ENCODE peak calls at places on chromosomes 11 and 22, in eight cellular contexts. One of them, this sample, is unnamed. For H3K36me3, the result is how much of the 10 kb centered on the place peaks cover.

GRCh38 chr11:8711895-8712442 is 29.4 kb downstream of the RPL27A start:
- DNase-seq in CD4-positive, CD25-positive, alpha-beta regulatory T cell: no peak
- DNase-seq in mucosa of descending colon: no peak
- DNase-seq in osteoblast: no peak
- DNase-seq in fibroblast of lung: no peak
- DNase-seq in BJ: no peak
- DNase-seq in ovary: no peak
- DNase-seq in upper lobe of left lung: no peak
- DNase-seq in this sample: no peak

GRCh38 chr22:44181912-44182590 is 1.3 kb downstream of the PARVG start:
- DNase-seq in CD4-positive, CD25-positive, alpha-beta regulatory T cell: no peak
- DNase-seq in mucosa of descending colon: no peak
- DNase-seq in osteoblast: no peak
- DNase-seq in fibroblast of lung: no peak
- DNase-seq in BJ: no peak
- DNase-seq in ovary: no peak
- DNase-seq in upper lobe of left lung: no peak
- DNase-seq in this sample: peak

GRCh38 chr22:49765951-49766350 is 61.7 kb downstream of the BRD1 start:
- DNase-seq in CD4-positive, CD25-positive, alpha-beta regulatory T cell: no peak
- DNase-seq in mucosa of descending colon: peak
- DNase-seq in osteoblast: peak
- DNase-seq in fibroblast of lung: no peak
- DNase-seq in BJ: no peak
- DNase-seq in ovary: no peak
- DNase-seq in upper lobe of left lung: peak
- DNase-seq in this sample: no peak

GRCh38 chr11:16606784-16607674 is 131.4 kb upstream of the C11orf58 start:
- DNase-seq in CD4-positive, CD25-positive, alpha-beta regulatory T cell: no peak
- DNase-seq in mucosa of descending colon: peak
- DNase-seq in osteoblast: peak
- DNase-seq in fibroblast of lung: peak
- DNase-seq in BJ: no peak
- DNase-seq in ovary: peak
- DNase-seq in upper lobe of left lung: no peak
- DNase-seq in this sample: no peak

GRCh38 chr11:121039971-121040613 is 16.2 kb downstream of the TBCEL start:
- DNase-seq in CD4-positive, CD25-positive, alpha-beta regulatory T cell: no peak
- DNase-seq in mucosa of descending colon: no peak
- DNase-seq in osteoblast: peak
- DNase-seq in fibroblast of lung: no peak
- DNase-seq in BJ: no peak
- DNase-seq in ovary: no peak
- DNase-seq in upper lobe of left lung: no peak
- DNase-seq in this sample: no peak

GRCh38 chr11:57476883-57477506 is 16.7 kb downstream of the RTN4RL2 start:
- DNase-seq in CD4-positive, CD25-positive, alpha-beta regulatory T cell: no peak
- DNase-seq in mucosa of descending colon: no peak
- DNase-seq in osteoblast: peak
- DNase-seq in fibroblast of lung: peak
- DNase-seq in BJ: no peak
- DNase-seq in ovary: no peak
- DNase-seq in upper lobe of left lung: peak
- DNase-seq in this sample: peak

GRCh38 chr11:64545605-64546004 is 45.4 kb upstream of the SLC22A12 start:
- DNase-seq in CD4-positive, CD25-positive, alpha-beta regulatory T cell: no peak
- DNase-seq in mucosa of descending colon: no peak
- DNase-seq in osteoblast: peak
- DNase-seq in fibroblast of lung: peak
- DNase-seq in BJ: no peak
- DNase-seq in ovary: no peak
- DNase-seq in upper lobe of left lung: no peak
- DNase-seq in this sample: no peak

GRCh38 chr11:3916962-3917361 is 61.5 kb downstream of the STIM1 start:
- DNase-seq in CD4-positive, CD25-positive, alpha-beta regulatory T cell: no peak
- DNase-seq in mucosa of descending colon: no peak
- DNase-seq in osteoblast: no peak
- DNase-seq in fibroblast of lung: no peak
- DNase-seq in BJ: no peak
- DNase-seq in ovary: no peak
- DNase-seq in upper lobe of left lung: no peak
- DNase-seq in this sample: no peak

GRCh38 chr11:71482746-71483364 is 29.9 kb downstream of the NADSYN1 start:
- DNase-seq in CD4-positive, CD25-positive, alpha-beta regulatory T cell: no peak
- DNase-seq in mucosa of descending colon: no peak
- DNase-seq in osteoblast: no peak
- DNase-seq in fibroblast of lung: no peak
- DNase-seq in BJ: no peak
- DNase-seq in ovary: no peak
- DNase-seq in upper lobe of left lung: no peak
- DNase-seq in this sample: no peak
- H3K36me3 ChIP-seq in CD4-positive, CD25-positive, alpha-beta regulatory T cell: half or more
- H3K36me3 ChIP-seq in mucosa of descending colon: under half
- H3K36me3 ChIP-seq in osteoblast: half or more
- H3K36me3 ChIP-seq in fibroblast of lung: under half
- H3K36me3 ChIP-seq in BJ: half or more
- H3K36me3 ChIP-seq in ovary: under half
- H3K36me3 ChIP-seq in upper lobe of left lung: half or more
- H3K36me3 ChIP-seq in this sample: under half

GRCh38 chr22:20859615-20860014 is 808 bp downstream of the SNAP29 start:
- DNase-seq in CD4-positive, CD25-positive, alpha-beta regulatory T cell: no peak
- DNase-seq in mucosa of descending colon: no peak
- DNase-seq in osteoblast: no peak
- DNase-seq in fibroblast of lung: no peak
- DNase-seq in BJ: no peak
- DNase-seq in ovary: no peak
- DNase-seq in upper lobe of left lung: no peak
- DNase-seq in this sample: no peak

GRCh38 chr22:20864186-20864908 is 5.5 kb downstream of the SNAP29 start:
- DNase-seq in CD4-positive, CD25-positive, alpha-beta regulatory T cell: no peak
- DNase-seq in mucosa of descending colon: no peak
- DNase-seq in osteoblast: no peak
- DNase-seq in fibroblast of lung: no peak
- DNase-seq in BJ: no peak
- DNase-seq in ovary: no peak
- DNase-seq in upper lobe of left lung: no peak
- DNase-seq in this sample: no peak

GRCh38 chr22:20865331-20865730 is 6.5 kb downstream of the SNAP29 start:
- DNase-seq in CD4-positive, CD25-positive, alpha-beta regulatory T cell: no peak
- DNase-seq in mucosa of descending colon: no peak
- DNase-seq in osteoblast: no peak
- DNase-seq in fibroblast of lung: no peak
- DNase-seq in BJ: no peak
- DNase-seq in ovary: no peak
- DNase-seq in upper lobe of left lung: no peak
- DNase-seq in this sample: no peak

GRCh38 chr22:20863356-20863755 is 4.5 kb downstream of the SNAP29 start:
- DNase-seq in CD4-positive, CD25-positive, alpha-beta regulatory T cell: no peak
- DNase-seq in mucosa of descending colon: no peak
- DNase-seq in osteoblast: no peak
- DNase-seq in fibroblast of lung: no peak
- DNase-seq in BJ: no peak
- DNase-seq in ovary: no peak
- DNase-seq in upper lobe of left lung: no peak
- DNase-seq in this sample: no peak

DNA sequence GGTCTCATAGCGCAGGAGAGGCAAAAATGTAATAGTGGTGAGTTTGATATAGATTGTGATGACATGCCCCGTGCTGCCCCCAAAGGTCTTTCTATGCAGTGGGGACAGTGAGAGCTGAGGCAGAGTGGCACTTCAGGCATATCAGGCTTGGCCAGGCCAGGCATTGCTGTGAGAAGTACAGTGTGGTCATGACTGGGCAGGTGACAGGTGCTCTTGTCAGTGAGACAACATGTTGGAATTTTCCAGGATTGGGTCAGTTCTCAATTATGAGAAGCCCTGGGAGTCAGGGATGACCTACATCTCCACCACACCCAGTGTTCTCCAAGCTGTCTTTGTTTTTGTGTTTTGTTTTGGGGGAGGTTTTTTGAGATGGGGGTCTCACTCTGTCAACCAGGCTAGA is 3.7 kb downstream of the SNAP29 start:
- DNase-seq in CD4-positive, CD25-positive, alpha-beta regulatory T cell: no peak
- DNase-seq in mucosa of descending colon: no peak
- DNase-seq in osteoblast: no peak
- DNase-seq in fibroblast of lung: no peak
- DNase-seq in BJ: no peak
- DNase-seq in ovary: no peak
- DNase-seq in upper lobe of left lung: no peak
- DNase-seq in this sample: no peak
- H3K4me3 ChIP-seq in CD4-positive, CD25-positive, alpha-beta regulatory T cell: no peak
- H3K4me3 ChIP-seq in mucosa of descending colon: no peak
- H3K4me3 ChIP-seq in osteoblast: no peak
- H3K4me3 ChIP-seq in fibroblast of lung: no peak
- H3K4me3 ChIP-seq in BJ: no peak
- H3K4me3 ChIP-seq in ovary: no peak
- H3K4me3 ChIP-seq in upper lobe of left lung: no peak
- H3K4me3 ChIP-seq in this sample: no peak

DNA sequence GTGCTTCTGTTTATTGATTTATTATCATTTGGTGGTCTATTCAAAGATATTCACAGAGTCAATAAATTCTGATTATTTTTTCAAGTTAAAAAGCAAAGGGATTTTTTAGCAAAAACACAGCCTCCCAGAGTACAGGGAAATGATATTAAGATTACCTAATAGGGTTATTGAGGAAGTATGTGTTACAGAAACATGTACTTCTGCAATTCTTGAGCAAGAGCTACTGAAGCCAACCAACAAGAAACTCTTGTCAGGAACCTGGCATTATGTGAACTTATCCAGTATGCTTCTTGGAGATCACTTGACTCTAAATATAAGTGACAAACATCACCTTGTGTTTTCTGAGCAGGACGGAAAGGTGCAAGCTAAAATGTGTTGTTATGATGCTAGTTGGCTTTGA is 42.0 kb upstream of the CARD18 start:
- DNase-seq in CD4-positive, CD25-positive, alpha-beta regulatory T cell: no peak
- DNase-seq in mucosa of descending colon: no peak
- DNase-seq in osteoblast: no peak
- DNase-seq in fibroblast of lung: peak
- DNase-seq in BJ: no peak
- DNase-seq in ovary: no peak
- DNase-seq in upper lobe of left lung: no peak
- DNase-seq in this sample: no peak
- H3K36me3 ChIP-seq in CD4-positive, CD25-positive, alpha-beta regulatory T cell: under half
- H3K36me3 ChIP-seq in mucosa of descending colon: under half
- H3K36me3 ChIP-seq in osteoblast: under half
- H3K36me3 ChIP-seq in fibroblast of lung: under half
- H3K36me3 ChIP-seq in BJ: under half
- H3K36me3 ChIP-seq in ovary: under half
- H3K36me3 ChIP-seq in upper lobe of left lung: under half
- H3K36me3 ChIP-seq in this sample: under half

DNA sequence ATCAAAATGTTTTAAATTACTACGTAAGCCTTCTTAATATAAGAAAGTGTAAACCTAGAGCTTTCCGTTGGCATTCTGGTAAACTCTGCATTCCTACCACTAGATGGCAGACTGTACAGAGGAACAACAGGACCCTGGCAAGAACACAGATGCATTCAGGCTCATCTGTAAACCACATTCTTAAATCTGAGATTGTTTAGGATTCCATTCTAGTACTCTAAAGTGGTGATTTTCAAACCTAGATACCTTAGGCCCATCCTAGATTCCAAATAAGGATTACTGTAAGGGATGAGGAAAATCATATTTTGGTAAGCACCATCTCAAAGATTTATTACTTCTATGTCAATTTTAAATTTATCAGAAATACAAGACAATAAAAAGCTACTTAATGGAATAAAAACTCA is 26.9 kb downstream of the PICALM start:
- DNase-seq in CD4-positive, CD25-positive, alpha-beta regulatory T cell: peak
- DNase-seq in mucosa of descending colon: no peak
- DNase-seq in osteoblast: peak
- DNase-seq in fibroblast of lung: peak
- DNase-seq in BJ: peak
- DNase-seq in ovary: peak
- DNase-seq in upper lobe of left lung: peak
- DNase-seq in this sample: peak
- H3K4me3 ChIP-seq in CD4-positive, CD25-positive, alpha-beta regulatory T cell: peak
- H3K4me3 ChIP-seq in mucosa of descending colon: no peak
- H3K4me3 ChIP-seq in osteoblast: peak
- H3K4me3 ChIP-seq in fibroblast of lung: peak
- H3K4me3 ChIP-seq in BJ: no peak
- H3K4me3 ChIP-seq in ovary: peak
- H3K4me3 ChIP-seq in upper lobe of left lung: no peak
- H3K4me3 ChIP-seq in this sample: no peak

DNA sequence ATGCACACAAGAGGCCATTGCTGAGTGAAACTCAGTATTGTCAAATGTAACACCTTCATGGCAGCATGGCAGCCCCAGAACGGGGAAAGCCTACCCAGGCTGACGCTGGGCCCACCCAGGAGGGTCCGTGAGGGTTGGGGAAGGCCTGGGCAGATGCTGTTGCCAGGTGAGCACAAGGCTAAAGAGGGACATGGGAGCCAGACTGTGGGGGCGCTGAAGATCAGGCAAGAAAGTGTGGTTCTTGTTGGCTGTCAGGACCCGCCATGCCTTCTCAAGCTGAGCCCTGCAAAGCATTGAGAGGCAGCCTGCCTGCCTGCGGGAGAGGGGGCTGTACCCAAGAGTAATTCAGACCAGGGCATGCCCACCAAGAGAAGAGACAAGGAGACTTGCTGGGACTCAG is 85.0 kb upstream of the PITPNB start:
- DNase-seq in CD4-positive, CD25-positive, alpha-beta regulatory T cell: no peak
- DNase-seq in mucosa of descending colon: no peak
- DNase-seq in osteoblast: no peak
- DNase-seq in fibroblast of lung: no peak
- DNase-seq in BJ: no peak
- DNase-seq in ovary: no peak
- DNase-seq in upper lobe of left lung: no peak
- DNase-seq in this sample: no peak
- H3K36me3 ChIP-seq in CD4-positive, CD25-positive, alpha-beta regulatory T cell: under half
- H3K36me3 ChIP-seq in mucosa of descending colon: under half
- H3K36me3 ChIP-seq in osteoblast: under half
- H3K36me3 ChIP-seq in fibroblast of lung: under half
- H3K36me3 ChIP-seq in BJ: under half
- H3K36me3 ChIP-seq in ovary: under half
- H3K36me3 ChIP-seq in upper lobe of left lung: under half
- H3K36me3 ChIP-seq in this sample: under half

DNA sequence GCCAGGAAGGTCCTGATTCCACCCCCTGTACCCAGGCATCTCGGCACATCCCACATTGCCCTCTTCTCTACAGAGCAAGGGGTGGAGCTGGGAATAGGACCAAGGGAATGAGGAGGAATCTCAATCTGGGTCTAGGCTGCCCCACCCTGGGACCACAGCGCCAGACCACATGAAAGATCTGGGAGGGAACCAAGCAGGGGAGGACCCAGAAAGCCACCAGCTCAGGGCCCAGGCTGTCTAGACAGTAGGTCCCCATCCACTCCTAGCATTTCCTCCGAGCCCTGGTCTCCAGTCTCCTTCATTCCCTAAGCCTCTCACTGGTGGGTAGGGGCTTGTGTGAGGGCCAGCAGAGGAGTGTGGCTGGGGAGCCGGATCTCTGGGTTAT is 11.6 kb downstream of the PHLDB1 start:
- DNase-seq in CD4-positive, CD25-positive, alpha-beta regulatory T cell: no peak
- DNase-seq in mucosa of descending colon: peak
- DNase-seq in osteoblast: peak
- DNase-seq in fibroblast of lung: peak
- DNase-seq in BJ: peak
- DNase-seq in ovary: peak
- DNase-seq in upper lobe of left lung: no peak
- DNase-seq in this sample: no peak
- H3K4me3 ChIP-seq in CD4-positive, CD25-positive, alpha-beta regulatory T cell: no peak
- H3K4me3 ChIP-seq in mucosa of descending colon: no peak
- H3K4me3 ChIP-seq in osteoblast: peak
- H3K4me3 ChIP-seq in fibroblast of lung: no peak
- H3K4me3 ChIP-seq in BJ: no peak
- H3K4me3 ChIP-seq in ovary: no peak
- H3K4me3 ChIP-seq in upper lobe of left lung: no peak
- H3K4me3 ChIP-seq in this sample: no peak

GRCh38 chr11:74031310-74031676 is 22.4 kb upstream of the UCP3 start:
- DNase-seq in CD4-positive, CD25-positive, alpha-beta regulatory T cell: no peak
- DNase-seq in mucosa of descending colon: no peak
- DNase-seq in osteoblast: no peak
- DNase-seq in fibroblast of lung: no peak
- DNase-seq in BJ: no peak
- DNase-seq in ovary: no peak
- DNase-seq in upper lobe of left lung: no peak
- DNase-seq in this sample: no peak
- H3K36me3 ChIP-seq in CD4-positive, CD25-positive, alpha-beta regulatory T cell: under half
- H3K36me3 ChIP-seq in mucosa of descending colon: under half
- H3K36me3 ChIP-seq in osteoblast: under half
- H3K36me3 ChIP-seq in fibroblast of lung: under half
- H3K36me3 ChIP-seq in BJ: under half
- H3K36me3 ChIP-seq in ovary: under half
- H3K36me3 ChIP-seq in upper lobe of left lung: half or more
- H3K36me3 ChIP-seq in this sample: under half

This sample was measured in GM06990.